ENCODE peak calls at places on chromosomes 16 and 17, in ten cellular contexts. E is endothelial cell; Y is activated CD8-positive, alpha-beta memory T cell treated with anti-CD3 and anti-CD28 coated beads for 24 hours; N is CMK; R is substantia nigra; C is cerebellar nuclear complex; V is lower leg skin; W is MM.1S; F is immature natural killer cell; J is A549. O is an unnamed sample.

GRCh38 chr17:20244671-20245070 is 222.7 kb downstream of the LGALS9B start:
- DNase-seq in E (no peak), Y (no peak), N (no peak), R (no peak), C (no peak), V (no peak), W (no peak), F (no peak), J (no peak), O (no peak)

GRCh38 chr17:73309727-73310555 is 1.9 kb downstream of the CDC42EP4 start:
- DNase-seq in E (peak), Y (no peak), N (no peak), R (no peak), C (no peak), V (no peak), W (no peak), F (no peak), J (no peak), O (no peak)

GRCh38 chr16:55297062-55297909 is 26.7 kb upstream of the IRX6 start:
- DNase-seq in E (no peak), Y (no peak), N (no peak), R (no peak), C (no peak), V (no peak), W (no peak), F (no peak), J (no peak), O (no peak)

GRCh38 chr16:52050418-52050817 is 496.5 kb downstream of the TOX3 start:
- DNase-seq in E (no peak), Y (no peak), N (no peak), R (no peak), C (no peak), V (no peak), W (peak), F (no peak), J (no peak), O (no peak)

GRCh38 chr16:29804455-29805231 is 1.7 kb upstream of the MAZ start:
- DNase-seq in E (no peak), Y (no peak), N (no peak), R (no peak), C (no peak), V (no peak), W (peak), F (no peak), J (no peak), O (no peak)

GRCh38 chr17:80427366-80428282 is 12.7 kb downstream of the ENDOV start:
- DNase-seq in E (no peak), Y (no peak), N (no peak), R (no peak), C (peak), V (no peak), W (no peak), F (no peak), J (no peak), O (no peak)

GRCh38 chr17:77728022-77728671 is 230.4 kb upstream of the TNRC6C start:
- DNase-seq in E (no peak), Y (no peak), N (no peak), R (no peak), C (no peak), V (peak), W (no peak), F (no peak), J (no peak), O (no peak)

GRCh38 chr16:268141-269053 is 7.3 kb downstream of the RGS11 start:
- DNase-seq in E (no peak), Y (no peak), N (no peak), R (no peak), C (no peak), V (no peak), W (no peak), F (no peak), J (no peak), O (no peak)

GRCh38 chr17:42797067-42798007 is 1.2 kb downstream of the COA3 start:
- DNase-seq in E (no peak), Y (no peak), N (no peak), R (no peak), C (no peak), V (no peak), W (no peak), F (no peak), J (no peak), O (no peak)

GRCh38 chr16:72050769-72051464 is 3.4 kb upstream of the HP start:
- DNase-seq in E (no peak), Y (no peak), N (no peak), R (no peak), C (no peak), V (no peak), W (no peak), F (no peak), J (no peak), O (no peak)

GRCh38 chr16:2528161-2529060 is 2.8 kb downstream of the CEMP1 start:
- DNase-seq in E (no peak), Y (no peak), N (no peak), R (no peak), C (no peak), V (no peak), W (no peak), F (no peak), J (no peak), O (no peak)

GRCh38 chr16:17414421-17414820 is 56.3 kb downstream of the XYLT1 start:
- DNase-seq in E (no peak), Y (no peak), N (no peak), R (no peak), C (no peak), V (no peak), W (no peak), F (peak), J (no peak), O (no peak)

GRCh38 chr16:67995423-67995822 is 3.9 kb downstream of the DPEP2 start:
- DNase-seq in E (no peak), Y (peak), N (no peak), R (no peak), C (no peak), V (no peak), W (no peak), F (no peak), J (no peak), O (no peak)

GRCh38 chr16:57859331-57859730 is 57.0 kb upstream of the KIFC3 start:
- DNase-seq in E (peak), Y (no peak), N (no peak), R (no peak), C (no peak), V (no peak), W (no peak), F (peak), J (peak), O (no peak)

GRCh38 chr17:75588546-75589016 is 981 bp downstream of the MYO15B start:
- DNase-seq in E (no peak), Y (no peak), N (no peak), R (no peak), C (no peak), V (peak), W (no peak), F (no peak), J (no peak), O (no peak)

GRCh38 chr16:88888778-88889387 is 22.4 kb upstream of the PABPN1L start:
- DNase-seq in E (no peak), Y (no peak), N (peak), R (no peak), C (no peak), V (no peak), W (no peak), F (no peak), J (no peak), O (no peak)

GRCh38 chr17:81036128-81036891 is 1.4 kb downstream of the BAIAP2 start:
- DNase-seq in E (no peak), Y (no peak), N (no peak), R (no peak), C (peak), V (no peak), W (no peak), F (no peak), J (no peak), O (no peak)

GRCh38 chr16:85006639-85007038 is 4.7 kb downstream of the ZDHHC7 start:
- DNase-seq in E (no peak), Y (no peak), N (no peak), R (no peak), C (no peak), V (no peak), W (no peak), F (no peak), J (no peak), O (no peak)

GRCh38 chr16:57548424-57548823 is 6.0 kb downstream of the ADGRG5 start:
- DNase-seq in E (no peak), Y (no peak), N (no peak), R (no peak), C (no peak), V (no peak), W (no peak), F (no peak), J (no peak), O (no peak)

GRCh38 chr17:2335726-2336214 is 487 bp downstream of the TSR1 start:
- DNase-seq in E (peak), Y (no peak), N (no peak), R (no peak), C (no peak), V (no peak), W (no peak), F (no peak), J (no peak), O (peak)

GRCh38 chr17:5825717-5826330 is 241.5 kb upstream of the NLRP1 start:
- DNase-seq in E (no peak), Y (no peak), N (no peak), R (no peak), C (no peak), V (no peak), W (no peak), F (no peak), J (no peak), O (no peak)